ENCODE peak calls at places on chromosomes 13 and 19, in nine cellular contexts. G is mesendoderm; B is aorta; J is PC-3; X is left lung; N is IMR-90; R is tibial nerve; F is effector memory CD4-positive, alpha-beta T cell; W is CD8-positive, alpha-beta T cell. A is an unnamed sample.
A peak's percentile ranks its signal among the peaks of the same experiment; 100 is the strongest.

GRCh38 chr19:19737559-19738332 is 4.8 kb upstream of the ZNF14 start:
- DNase-seq in G (no peak), B (peak; percentile 57), J (no peak), X (peak; percentile 32), N (no peak), R (no peak), F (no peak), W (no peak), A (no peak)

GRCh38 chr19:10114651-10115391 is 3.3 kb downstream of the P2RY11 start:
- DNase-seq in G (peak; percentile 39), B (no peak), J (peak; percentile 39), X (peak; percentile 75), N (no peak), R (no peak), F (no peak), W (no peak), A (peak; percentile 53)

GRCh38 chr13:109479991-109480696 is 306.2 kb downstream of the IRS2 start:
- DNase-seq in G (peak; percentile 21), B (no peak), J (peak; percentile 52), X (no peak), N (peak; percentile 40), R (no peak), F (no peak), W (no peak), A (no peak)

GRCh38 chr19:29845576-29846176 is 33.9 kb downstream of the CCNE1 start:
- DNase-seq in G (peak; percentile 45), B (peak; percentile 72), J (no peak), X (no peak), N (peak; percentile 18), R (no peak), F (no peak), W (peak; percentile 29), A (peak; percentile 51)

GRCh38 chr13:67184247-67184646 is 45.9 kb downstream of the PCDH9 start:
- DNase-seq in G (no peak), B (no peak), J (peak; percentile 54), X (no peak), N (no peak), R (no peak), F (no peak), W (no peak), A (no peak)

GRCh38 chr13:28022848-28023518 is 34.5 kb upstream of the URAD start:
- DNase-seq in G (peak; percentile 64), B (no peak), J (no peak), X (no peak), N (peak; percentile 46), R (no peak), F (no peak), W (no peak), A (peak; percentile 16)

GRCh38 chr19:54084410-54084809 is 3.2 kb upstream of the TARM1 start:
- DNase-seq in G (no peak), B (no peak), J (no peak), X (no peak), N (no peak), R (no peak), F (no peak), W (no peak), A (no peak)

GRCh38 chr13:21637296-21637695 is 33.3 kb upstream of the MICU2 start:
- DNase-seq in G (no peak), B (no peak), J (peak; percentile 96), X (peak; percentile 90), N (peak; percentile 43), R (no peak), F (no peak), W (peak; percentile 41), A (peak; percentile 64)

GRCh38 chr19:41192574-41193419 is at the start of gene CYP2S1:
- DNase-seq in G (peak; percentile 87), B (no peak), J (peak; percentile 57), X (peak; percentile 90), N (peak; percentile 22), R (no peak), F (no peak), W (peak; percentile 28), A (peak; percentile 87)

GRCh38 chr13:32150794-32151193 is 119.2 kb downstream of the FRY start:
- DNase-seq in G (no peak), B (peak; percentile 92), J (no peak), X (peak; percentile 38), N (peak; percentile 54), R (peak; percentile 39), F (no peak), W (no peak), A (peak; percentile 88)

GRCh38 chr13:79625517-79625916 is 144.6 kb downstream of the NDFIP2 start:
- DNase-seq in G (no peak), B (no peak), J (no peak), X (no peak), N (no peak), R (no peak), F (no peak), W (no peak), A (no peak)

GRCh38 chr19:37779139-37780035 is at the start of gene ZNF573:
- DNase-seq in G (peak; percentile 94), B (peak; percentile 93), J (peak; percentile 71), X (peak; percentile 88), N (peak; percentile 87), R (peak; percentile 49), F (peak; percentile 64), W (peak; percentile 81), A (peak; percentile 82)
- H3K36me3 ChIP-seq in G (no peaks in the 10 kb centered on the region), B (no peaks in the 10 kb centered on the region), J (no peaks in the 10 kb centered on the region), X (no peaks in the 10 kb centered on the region), N (no peaks in the 10 kb centered on the region), R (no peaks in the 10 kb centered on the region), F (peaks cover 3% of the 10 kb centered on the region), W (no peaks in the 10 kb centered on the region), A (no peaks in the 10 kb centered on the region)

GRCh38 chr13:113550453-113550852 is 34.1 kb upstream of the TFDP1 start:
- DNase-seq in G (no peak), B (peak; percentile 40), J (no peak), X (peak; percentile 39), N (no peak), R (no peak), F (no peak), W (no peak), A (no peak)
- H3K36me3 ChIP-seq in G (no peaks in the 10 kb centered on the region), B (peaks cover 15% of the 10 kb centered on the region), J (no peaks in the 10 kb centered on the region), X (no peaks in the 10 kb centered on the region), N (peaks cover 45% of the 10 kb centered on the region), R (no peaks in the 10 kb centered on the region), F (peaks cover 23% of the 10 kb centered on the region), W (no peaks in the 10 kb centered on the region), A (peaks cover 25% of the 10 kb centered on the region)

DNA sequence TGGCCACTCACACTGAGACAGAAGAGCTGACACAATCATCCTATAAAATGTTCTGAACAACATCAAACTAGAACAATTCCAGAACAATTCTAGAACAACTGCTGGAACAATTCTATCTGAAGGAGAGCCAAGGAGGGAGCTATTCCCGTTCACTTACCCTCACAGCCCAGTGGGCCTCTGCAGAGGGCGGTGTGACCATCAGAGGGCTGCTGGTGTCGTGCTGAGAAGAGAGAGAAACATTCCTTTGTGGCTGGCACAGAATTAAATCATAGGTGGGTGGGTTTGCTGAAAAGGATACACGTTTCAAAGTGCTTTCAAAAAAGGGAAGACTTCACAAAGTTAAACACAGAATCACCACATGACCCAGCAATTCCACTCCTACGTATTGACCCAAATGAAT is 35.0 kb downstream of the EPS15L1 start:
- DNase-seq in G (no peak), B (no peak), J (no peak), X (peak; percentile 8), N (no peak), R (no peak), F (no peak), W (no peak), A (no peak)
- H3K36me3 ChIP-seq in G (no peaks in the 10 kb centered on the region), B (no peaks in the 10 kb centered on the region), J (peaks cover 26% of the 10 kb centered on the region), X (no peaks in the 10 kb centered on the region), N (peaks cover 27% of the 10 kb centered on the region), R (peaks cover 8% of the 10 kb centered on the region), F (peaks cover 32% of the 10 kb centered on the region), W (peaks cover 33% of the 10 kb centered on the region), A (peaks cover 63% of the 10 kb centered on the region)

GRCh38 chr19:35165200-35166058 is 10.9 kb downstream of the FXYD5 start:
- DNase-seq in G (no peak), B (no peak), J (no peak), X (no peak), N (no peak), R (no peak), F (no peak), W (no peak), A (no peak)
- H3K36me3 ChIP-seq in G (peaks cover 9% of the 10 kb centered on the region), B (peaks cover 20% of the 10 kb centered on the region), J (peaks cover 66% of the 10 kb centered on the region), X (no peaks in the 10 kb centered on the region), N (peaks cover 54% of the 10 kb centered on the region), R (no peaks in the 10 kb centered on the region), F (peaks cover 89% of the 10 kb centered on the region), W (peaks cover 64% of the 10 kb centered on the region), A (peaks cover 90% of the 10 kb centered on the region)

DNA sequence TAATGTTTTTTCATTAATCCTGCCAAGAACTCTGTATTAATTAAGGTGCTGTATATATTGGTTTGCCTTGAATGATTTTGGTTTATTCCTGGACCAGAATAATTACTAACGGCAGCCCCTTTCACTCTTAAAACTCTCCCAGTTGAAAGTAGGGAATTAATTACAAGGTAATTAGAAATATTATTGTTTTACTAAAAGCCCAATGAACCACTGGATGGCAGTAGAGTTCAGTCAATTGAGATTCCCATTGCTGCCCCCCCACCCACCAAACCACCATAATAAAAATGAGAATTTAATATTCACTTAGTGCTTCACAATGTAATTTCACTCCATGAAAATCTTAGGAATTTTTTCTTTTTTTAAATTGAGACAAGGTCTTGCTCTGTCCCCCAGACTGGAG is 13.7 kb downstream of the WBP4 start:
- DNase-seq in G (peak; percentile 22), B (no peak), J (peak; percentile 46), X (no peak), N (peak; percentile 49), R (no peak), F (no peak), W (peak; percentile 49), A (no peak)
- H3K36me3 ChIP-seq in G (peaks cover 4% of the 10 kb centered on the region), B (peaks cover 7% of the 10 kb centered on the region), J (peaks cover 41% of the 10 kb centered on the region), X (no peaks in the 10 kb centered on the region), N (peaks cover 35% of the 10 kb centered on the region), R (peaks cover 8% of the 10 kb centered on the region), F (peaks cover 58% of the 10 kb centered on the region), W (peaks cover 37% of the 10 kb centered on the region), A (peaks cover 68% of the 10 kb centered on the region)